ENCODE peak calls at places on chromosomes 12 and 14, in nine cellular contexts. One of them, this sample, is unnamed.
A peak's percentile ranks its signal among the peaks of the same experiment; 100 is the strongest.

GRCh38 chr12:113190761-113191160 is 5.2 kb downstream of the RITA1 start:
- DNase-seq in NCI-H2107: no peak
- DNase-seq in ascending aorta: no peak
- DNase-seq in adrenal gland: peak; percentile 57
- DNase-seq in DMS53: peak; percentile 72
- DNase-seq in heart left ventricle: no peak
- DNase-seq in hepatic stellate cell: peak; percentile 40
- DNase-seq in stimulated activated CD8-positive, alpha-beta memory T cell treated with anti-CD3 and anti-CD28 coated beads, Interleukin-7, amount 100 ng/mL, for 24 hours: no peak
- DNase-seq in activated T-cell treated with anti-CD3 and anti-CD28 coated beads, Interleukin-2, amount 50 U/mL, for 48 hours: no peak
- DNase-seq in this sample: peak; percentile 57

GRCh38 chr12:75196865-75197264 is 12.8 kb downstream of the KCNC2 start:
- DNase-seq in NCI-H2107: no peak
- DNase-seq in ascending aorta: no peak
- DNase-seq in adrenal gland: no peak
- DNase-seq in DMS53: no peak
- DNase-seq in heart left ventricle: no peak
- DNase-seq in hepatic stellate cell: no peak
- DNase-seq in stimulated activated CD8-positive, alpha-beta memory T cell treated with anti-CD3 and anti-CD28 coated beads, Interleukin-7, amount 100 ng/mL, for 24 hours: no peak
- DNase-seq in activated T-cell treated with anti-CD3 and anti-CD28 coated beads, Interleukin-2, amount 50 U/mL, for 48 hours: no peak
- DNase-seq in this sample: no peak

GRCh38 chr12:66984962-66985361 is 284.2 kb upstream of the CAND1 start:
- DNase-seq in NCI-H2107: no peak
- DNase-seq in ascending aorta: no peak
- DNase-seq in adrenal gland: no peak
- DNase-seq in DMS53: no peak
- DNase-seq in heart left ventricle: no peak
- DNase-seq in hepatic stellate cell: no peak
- DNase-seq in stimulated activated CD8-positive, alpha-beta memory T cell treated with anti-CD3 and anti-CD28 coated beads, Interleukin-7, amount 100 ng/mL, for 24 hours: no peak
- DNase-seq in activated T-cell treated with anti-CD3 and anti-CD28 coated beads, Interleukin-2, amount 50 U/mL, for 48 hours: no peak
- DNase-seq in this sample: no peak

GRCh38 chr12:1808036-1808797 is 12.1 kb upstream of the LRTM2 start:
- DNase-seq in NCI-H2107: no peak
- DNase-seq in ascending aorta: no peak
- DNase-seq in adrenal gland: no peak
- DNase-seq in DMS53: no peak
- DNase-seq in heart left ventricle: no peak
- DNase-seq in hepatic stellate cell: no peak
- DNase-seq in stimulated activated CD8-positive, alpha-beta memory T cell treated with anti-CD3 and anti-CD28 coated beads, Interleukin-7, amount 100 ng/mL, for 24 hours: no peak
- DNase-seq in activated T-cell treated with anti-CD3 and anti-CD28 coated beads, Interleukin-2, amount 50 U/mL, for 48 hours: no peak
- DNase-seq in this sample: no peak

GRCh38 chr14:101024686-101025085 is 121.2 kb upstream of the RTL1 start:
- DNase-seq in NCI-H2107: no peak
- DNase-seq in ascending aorta: no peak
- DNase-seq in adrenal gland: no peak
- DNase-seq in DMS53: no peak
- DNase-seq in heart left ventricle: no peak
- DNase-seq in hepatic stellate cell: no peak
- DNase-seq in stimulated activated CD8-positive, alpha-beta memory T cell treated with anti-CD3 and anti-CD28 coated beads, Interleukin-7, amount 100 ng/mL, for 24 hours: no peak
- DNase-seq in activated T-cell treated with anti-CD3 and anti-CD28 coated beads, Interleukin-2, amount 50 U/mL, for 48 hours: no peak
- DNase-seq in this sample: no peak

GRCh38 chr12:58393152-58393551 is 451.8 kb downstream of the ATP23 start:
- DNase-seq in NCI-H2107: no peak
- DNase-seq in ascending aorta: no peak
- DNase-seq in adrenal gland: no peak
- DNase-seq in DMS53: peak; percentile 55
- DNase-seq in heart left ventricle: no peak
- DNase-seq in hepatic stellate cell: no peak
- DNase-seq in stimulated activated CD8-positive, alpha-beta memory T cell treated with anti-CD3 and anti-CD28 coated beads, Interleukin-7, amount 100 ng/mL, for 24 hours: no peak
- DNase-seq in activated T-cell treated with anti-CD3 and anti-CD28 coated beads, Interleukin-2, amount 50 U/mL, for 48 hours: no peak
- DNase-seq in this sample: no peak

GRCh38 chr14:21039059-21039422 is 3.1 kb upstream of the RNASE7 start:
- DNase-seq in NCI-H2107: no peak
- DNase-seq in ascending aorta: no peak
- DNase-seq in adrenal gland: peak; percentile 83
- DNase-seq in DMS53: peak; percentile 67
- DNase-seq in heart left ventricle: peak; percentile 86
- DNase-seq in hepatic stellate cell: no peak
- DNase-seq in stimulated activated CD8-positive, alpha-beta memory T cell treated with anti-CD3 and anti-CD28 coated beads, Interleukin-7, amount 100 ng/mL, for 24 hours: no peak
- DNase-seq in activated T-cell treated with anti-CD3 and anti-CD28 coated beads, Interleukin-2, amount 50 U/mL, for 48 hours: no peak
- DNase-seq in this sample: peak; percentile 39

GRCh38 chr14:68783408-68784297 is 9.2 kb downstream of the ZFP36L1 start:
- DNase-seq in NCI-H2107: no peak
- DNase-seq in ascending aorta: no peak
- DNase-seq in adrenal gland: peak; percentile 1
- DNase-seq in DMS53: peak; percentile 79
- DNase-seq in heart left ventricle: no peak
- DNase-seq in hepatic stellate cell: no peak
- DNase-seq in stimulated activated CD8-positive, alpha-beta memory T cell treated with anti-CD3 and anti-CD28 coated beads, Interleukin-7, amount 100 ng/mL, for 24 hours: no peak
- DNase-seq in activated T-cell treated with anti-CD3 and anti-CD28 coated beads, Interleukin-2, amount 50 U/mL, for 48 hours: no peak
- DNase-seq in this sample: no peak

GRCh38 chr14:59190372-59190771 is 1.9 kb downstream of the DAAM1 start:
- DNase-seq in NCI-H2107: no peak
- DNase-seq in ascending aorta: no peak
- DNase-seq in adrenal gland: peak; percentile 26
- DNase-seq in DMS53: peak; percentile 53
- DNase-seq in heart left ventricle: peak; percentile 25
- DNase-seq in hepatic stellate cell: peak; percentile 20
- DNase-seq in stimulated activated CD8-positive, alpha-beta memory T cell treated with anti-CD3 and anti-CD28 coated beads, Interleukin-7, amount 100 ng/mL, for 24 hours: no peak
- DNase-seq in activated T-cell treated with anti-CD3 and anti-CD28 coated beads, Interleukin-2, amount 50 U/mL, for 48 hours: no peak
- DNase-seq in this sample: peak; percentile 16

GRCh38 chr12:112122823-112123690 is 2.3 kb upstream of the TRAFD1 start:
- DNase-seq in NCI-H2107: no peak
- DNase-seq in ascending aorta: no peak
- DNase-seq in adrenal gland: no peak
- DNase-seq in DMS53: no peak
- DNase-seq in heart left ventricle: no peak
- DNase-seq in hepatic stellate cell: peak; percentile 75
- DNase-seq in stimulated activated CD8-positive, alpha-beta memory T cell treated with anti-CD3 and anti-CD28 coated beads, Interleukin-7, amount 100 ng/mL, for 24 hours: no peak
- DNase-seq in activated T-cell treated with anti-CD3 and anti-CD28 coated beads, Interleukin-2, amount 50 U/mL, for 48 hours: no peak
- DNase-seq in this sample: no peak

GRCh38 chr12:53638057-53638456 is 11.9 kb upstream of the ATF7 start:
- DNase-seq in NCI-H2107: no peak
- DNase-seq in ascending aorta: no peak
- DNase-seq in adrenal gland: no peak
- DNase-seq in DMS53: no peak
- DNase-seq in heart left ventricle: no peak
- DNase-seq in hepatic stellate cell: no peak
- DNase-seq in stimulated activated CD8-positive, alpha-beta memory T cell treated with anti-CD3 and anti-CD28 coated beads, Interleukin-7, amount 100 ng/mL, for 24 hours: no peak
- DNase-seq in activated T-cell treated with anti-CD3 and anti-CD28 coated beads, Interleukin-2, amount 50 U/mL, for 48 hours: no peak
- DNase-seq in this sample: no peak

GRCh38 chr12:129830796-129831195 is 73.0 kb downstream of the TMEM132D start:
- DNase-seq in NCI-H2107: no peak
- DNase-seq in ascending aorta: no peak
- DNase-seq in adrenal gland: no peak
- DNase-seq in DMS53: no peak
- DNase-seq in heart left ventricle: no peak
- DNase-seq in hepatic stellate cell: no peak
- DNase-seq in stimulated activated CD8-positive, alpha-beta memory T cell treated with anti-CD3 and anti-CD28 coated beads, Interleukin-7, amount 100 ng/mL, for 24 hours: no peak
- DNase-seq in activated T-cell treated with anti-CD3 and anti-CD28 coated beads, Interleukin-2, amount 50 U/mL, for 48 hours: no peak
- DNase-seq in this sample: no peak

GRCh38 chr12:43338848-43339526 is 213.0 kb downstream of the ADAMTS20 start:
- DNase-seq in NCI-H2107: no peak
- DNase-seq in ascending aorta: no peak
- DNase-seq in adrenal gland: peak; percentile 12
- DNase-seq in DMS53: peak; percentile 94
- DNase-seq in heart left ventricle: peak; percentile 22
- DNase-seq in hepatic stellate cell: peak; percentile 27
- DNase-seq in stimulated activated CD8-positive, alpha-beta memory T cell treated with anti-CD3 and anti-CD28 coated beads, Interleukin-7, amount 100 ng/mL, for 24 hours: no peak
- DNase-seq in activated T-cell treated with anti-CD3 and anti-CD28 coated beads, Interleukin-2, amount 50 U/mL, for 48 hours: no peak
- DNase-seq in this sample: peak; percentile 69

GRCh38 chr14:68682166-68683103 is 110.4 kb downstream of the ZFP36L1 start:
- DNase-seq in NCI-H2107: no peak
- DNase-seq in ascending aorta: peak; percentile 41
- DNase-seq in adrenal gland: peak; percentile 87
- DNase-seq in DMS53: no peak
- DNase-seq in heart left ventricle: peak; percentile 81
- DNase-seq in hepatic stellate cell: peak; percentile 87
- DNase-seq in stimulated activated CD8-positive, alpha-beta memory T cell treated with anti-CD3 and anti-CD28 coated beads, Interleukin-7, amount 100 ng/mL, for 24 hours: no peak
- DNase-seq in activated T-cell treated with anti-CD3 and anti-CD28 coated beads, Interleukin-2, amount 50 U/mL, for 48 hours: no peak
- DNase-seq in this sample: peak; percentile 97

GRCh38 chr12:116200812-116201211 is 76.7 kb downstream of the MED13L start:
- DNase-seq in NCI-H2107: no peak
- DNase-seq in ascending aorta: no peak
- DNase-seq in adrenal gland: no peak
- DNase-seq in DMS53: no peak
- DNase-seq in heart left ventricle: no peak
- DNase-seq in hepatic stellate cell: no peak
- DNase-seq in stimulated activated CD8-positive, alpha-beta memory T cell treated with anti-CD3 and anti-CD28 coated beads, Interleukin-7, amount 100 ng/mL, for 24 hours: no peak
- DNase-seq in activated T-cell treated with anti-CD3 and anti-CD28 coated beads, Interleukin-2, amount 50 U/mL, for 48 hours: no peak
- DNase-seq in this sample: no peak

GRCh38 chr14:39469094-39469710 is 37.0 kb upstream of the FBXO33 start:
- DNase-seq in NCI-H2107: no peak
- DNase-seq in ascending aorta: no peak
- DNase-seq in adrenal gland: peak; percentile 7
- DNase-seq in DMS53: no peak
- DNase-seq in heart left ventricle: no peak
- DNase-seq in hepatic stellate cell: no peak
- DNase-seq in stimulated activated CD8-positive, alpha-beta memory T cell treated with anti-CD3 and anti-CD28 coated beads, Interleukin-7, amount 100 ng/mL, for 24 hours: no peak
- DNase-seq in activated T-cell treated with anti-CD3 and anti-CD28 coated beads, Interleukin-2, amount 50 U/mL, for 48 hours: peak; percentile 53
- DNase-seq in this sample: peak; percentile 40

GRCh38 chr12:24798335-24798734 is 150.6 kb downstream of the BCAT1 start:
- DNase-seq in NCI-H2107: no peak
- DNase-seq in ascending aorta: no peak
- DNase-seq in adrenal gland: no peak
- DNase-seq in DMS53: no peak
- DNase-seq in heart left ventricle: no peak
- DNase-seq in hepatic stellate cell: no peak
- DNase-seq in stimulated activated CD8-positive, alpha-beta memory T cell treated with anti-CD3 and anti-CD28 coated beads, Interleukin-7, amount 100 ng/mL, for 24 hours: no peak
- DNase-seq in activated T-cell treated with anti-CD3 and anti-CD28 coated beads, Interleukin-2, amount 50 U/mL, for 48 hours: no peak
- DNase-seq in this sample: no peak

GRCh38 chr12:58425481-58426392 is 484.4 kb downstream of the ATP23 start:
- DNase-seq in NCI-H2107: no peak
- DNase-seq in ascending aorta: no peak
- DNase-seq in adrenal gland: peak; percentile 41
- DNase-seq in DMS53: peak; percentile 93
- DNase-seq in heart left ventricle: no peak
- DNase-seq in hepatic stellate cell: peak; percentile 47
- DNase-seq in stimulated activated CD8-positive, alpha-beta memory T cell treated with anti-CD3 and anti-CD28 coated beads, Interleukin-7, amount 100 ng/mL, for 24 hours: no peak
- DNase-seq in activated T-cell treated with anti-CD3 and anti-CD28 coated beads, Interleukin-2, amount 50 U/mL, for 48 hours: peak; percentile 36
- DNase-seq in this sample: peak; percentile 96

GRCh38 chr12:120013659-120014380 is 24.8 kb downstream of the BICDL1 start:
- DNase-seq in NCI-H2107: no peak
- DNase-seq in ascending aorta: no peak
- DNase-seq in adrenal gland: no peak
- DNase-seq in DMS53: peak; percentile 64
- DNase-seq in heart left ventricle: no peak
- DNase-seq in hepatic stellate cell: no peak
- DNase-seq in stimulated activated CD8-positive, alpha-beta memory T cell treated with anti-CD3 and anti-CD28 coated beads, Interleukin-7, amount 100 ng/mL, for 24 hours: no peak
- DNase-seq in activated T-cell treated with anti-CD3 and anti-CD28 coated beads, Interleukin-2, amount 50 U/mL, for 48 hours: no peak
- DNase-seq in this sample: no peak

GRCh38 chr14:95332641-95333040 is 12.9 kb upstream of the CLMN start:
- DNase-seq in NCI-H2107: no peak
- DNase-seq in ascending aorta: no peak
- DNase-seq in adrenal gland: no peak
- DNase-seq in DMS53: no peak
- DNase-seq in heart left ventricle: no peak
- DNase-seq in hepatic stellate cell: no peak
- DNase-seq in stimulated activated CD8-positive, alpha-beta memory T cell treated with anti-CD3 and anti-CD28 coated beads, Interleukin-7, amount 100 ng/mL, for 24 hours: no peak
- DNase-seq in activated T-cell treated with anti-CD3 and anti-CD28 coated beads, Interleukin-2, amount 50 U/mL, for 48 hours: no peak
- DNase-seq in this sample: no peak

GRCh38 chr12:124484526-124484953 is 82.9 kb downstream of the NCOR2 start:
- DNase-seq in NCI-H2107: no peak
- DNase-seq in ascending aorta: no peak
- DNase-seq in adrenal gland: no peak
- DNase-seq in DMS53: peak; percentile 22
- DNase-seq in heart left ventricle: no peak
- DNase-seq in hepatic stellate cell: no peak
- DNase-seq in stimulated activated CD8-positive, alpha-beta memory T cell treated with anti-CD3 and anti-CD28 coated beads, Interleukin-7, amount 100 ng/mL, for 24 hours: no peak
- DNase-seq in activated T-cell treated with anti-CD3 and anti-CD28 coated beads, Interleukin-2, amount 50 U/mL, for 48 hours: peak; percentile 38
- DNase-seq in this sample: no peak

GRCh38 chr12:116280590-116281290 is 3.2 kb upstream of the MED13L start:
- DNase-seq in NCI-H2107: no peak
- DNase-seq in ascending aorta: no peak
- DNase-seq in adrenal gland: no peak
- DNase-seq in DMS53: peak; percentile 76
- DNase-seq in heart left ventricle: no peak
- DNase-seq in hepatic stellate cell: no peak
- DNase-seq in stimulated activated CD8-positive, alpha-beta memory T cell treated with anti-CD3 and anti-CD28 coated beads, Interleukin-7, amount 100 ng/mL, for 24 hours: no peak
- DNase-seq in activated T-cell treated with anti-CD3 and anti-CD28 coated beads, Interleukin-2, amount 50 U/mL, for 48 hours: no peak
- DNase-seq in this sample: no peak

GRCh38 chr12:6263931-6264330 is 46.6 kb upstream of the PLEKHG6 start:
- DNase-seq in NCI-H2107: peak; percentile 25
- DNase-seq in ascending aorta: no peak
- DNase-seq in adrenal gland: peak; percentile 63
- DNase-seq in DMS53: peak; percentile 83
- DNase-seq in heart left ventricle: no peak
- DNase-seq in hepatic stellate cell: no peak
- DNase-seq in stimulated activated CD8-positive, alpha-beta memory T cell treated with anti-CD3 and anti-CD28 coated beads, Interleukin-7, amount 100 ng/mL, for 24 hours: no peak
- DNase-seq in activated T-cell treated with anti-CD3 and anti-CD28 coated beads, Interleukin-2, amount 50 U/mL, for 48 hours: no peak
- DNase-seq in this sample: no peak

GRCh38 chr12:105279460-105280056 is 43.6 kb upstream of the APPL2 start:
- DNase-seq in NCI-H2107: peak; percentile 3
- DNase-seq in ascending aorta: no peak
- DNase-seq in adrenal gland: peak; percentile 35
- DNase-seq in DMS53: peak; percentile 53
- DNase-seq in heart left ventricle: peak; percentile 11
- DNase-seq in hepatic stellate cell: no peak
- DNase-seq in stimulated activated CD8-positive, alpha-beta memory T cell treated with anti-CD3 and anti-CD28 coated beads, Interleukin-7, amount 100 ng/mL, for 24 hours: no peak
- DNase-seq in activated T-cell treated with anti-CD3 and anti-CD28 coated beads, Interleukin-2, amount 50 U/mL, for 48 hours: peak; percentile 44
- DNase-seq in this sample: peak; percentile 78

GRCh38 chr14:106094654-106095189 is 568.3 kb downstream of the TMEM121 start:
- DNase-seq in NCI-H2107: no peak
- DNase-seq in ascending aorta: no peak
- DNase-seq in adrenal gland: no peak
- DNase-seq in DMS53: peak; percentile 56
- DNase-seq in heart left ventricle: no peak
- DNase-seq in hepatic stellate cell: no peak
- DNase-seq in stimulated activated CD8-positive, alpha-beta memory T cell treated with anti-CD3 and anti-CD28 coated beads, Interleukin-7, amount 100 ng/mL, for 24 hours: peak; percentile 50
- DNase-seq in activated T-cell treated with anti-CD3 and anti-CD28 coated beads, Interleukin-2, amount 50 U/mL, for 48 hours: no peak
- DNase-seq in this sample: peak; percentile 21

GRCh38 chr12:46370792-46371717 is 1.5 kb downstream of the SLC38A2 start:
- DNase-seq in NCI-H2107: peak; percentile 88
- DNase-seq in ascending aorta: peak; percentile 70
- DNase-seq in adrenal gland: peak; percentile 94
- DNase-seq in DMS53: peak; percentile 99
- DNase-seq in heart left ventricle: peak; percentile 93
- DNase-seq in hepatic stellate cell: peak; percentile 85
- DNase-seq in stimulated activated CD8-positive, alpha-beta memory T cell treated with anti-CD3 and anti-CD28 coated beads, Interleukin-7, amount 100 ng/mL, for 24 hours: peak; percentile 85
- DNase-seq in activated T-cell treated with anti-CD3 and anti-CD28 coated beads, Interleukin-2, amount 50 U/mL, for 48 hours: peak; percentile 96
- DNase-seq in this sample: peak; percentile 94

GRCh38 chr12:111761706-111762105 is 5.0 kb upstream of the ALDH2 start:
- DNase-seq in NCI-H2107: no peak
- DNase-seq in ascending aorta: no peak
- DNase-seq in adrenal gland: no peak
- DNase-seq in DMS53: no peak
- DNase-seq in heart left ventricle: no peak
- DNase-seq in hepatic stellate cell: no peak
- DNase-seq in stimulated activated CD8-positive, alpha-beta memory T cell treated with anti-CD3 and anti-CD28 coated beads, Interleukin-7, amount 100 ng/mL, for 24 hours: no peak
- DNase-seq in activated T-cell treated with anti-CD3 and anti-CD28 coated beads, Interleukin-2, amount 50 U/mL, for 48 hours: no peak
- DNase-seq in this sample: no peak

GRCh38 chr12:44874981-44875416 is 1.1 kb downstream of the NELL2 start:
- DNase-seq in NCI-H2107: no peak
- DNase-seq in ascending aorta: no peak
- DNase-seq in adrenal gland: no peak
- DNase-seq in DMS53: peak; percentile 72
- DNase-seq in heart left ventricle: no peak
- DNase-seq in hepatic stellate cell: no peak
- DNase-seq in stimulated activated CD8-positive, alpha-beta memory T cell treated with anti-CD3 and anti-CD28 coated beads, Interleukin-7, amount 100 ng/mL, for 24 hours: no peak
- DNase-seq in activated T-cell treated with anti-CD3 and anti-CD28 coated beads, Interleukin-2, amount 50 U/mL, for 48 hours: peak; percentile 58
- DNase-seq in this sample: no peak

GRCh38 chr12:56932867-56933266 is 1.3 kb downstream of the SDR9C7 start:
- DNase-seq in NCI-H2107: no peak
- DNase-seq in ascending aorta: no peak
- DNase-seq in adrenal gland: peak; percentile 16
- DNase-seq in DMS53: no peak
- DNase-seq in heart left ventricle: no peak
- DNase-seq in hepatic stellate cell: no peak
- DNase-seq in stimulated activated CD8-positive, alpha-beta memory T cell treated with anti-CD3 and anti-CD28 coated beads, Interleukin-7, amount 100 ng/mL, for 24 hours: no peak
- DNase-seq in activated T-cell treated with anti-CD3 and anti-CD28 coated beads, Interleukin-2, amount 50 U/mL, for 48 hours: no peak
- DNase-seq in this sample: no peak

GRCh38 chr14:100552524-100553125 is 34.6 kb downstream of the BEGAIN start:
- DNase-seq in NCI-H2107: peak; percentile 67
- DNase-seq in ascending aorta: no peak
- DNase-seq in adrenal gland: no peak
- DNase-seq in DMS53: peak; percentile 38
- DNase-seq in heart left ventricle: no peak
- DNase-seq in hepatic stellate cell: no peak
- DNase-seq in stimulated activated CD8-positive, alpha-beta memory T cell treated with anti-CD3 and anti-CD28 coated beads, Interleukin-7, amount 100 ng/mL, for 24 hours: no peak
- DNase-seq in activated T-cell treated with anti-CD3 and anti-CD28 coated beads, Interleukin-2, amount 50 U/mL, for 48 hours: no peak
- DNase-seq in this sample: no peak

GRCh38 chr12:120007272-120007671 is 18.2 kb downstream of the BICDL1 start:
- DNase-seq in NCI-H2107: no peak
- DNase-seq in ascending aorta: no peak
- DNase-seq in adrenal gland: peak; percentile 6
- DNase-seq in DMS53: no peak
- DNase-seq in heart left ventricle: no peak
- DNase-seq in hepatic stellate cell: no peak
- DNase-seq in stimulated activated CD8-positive, alpha-beta memory T cell treated with anti-CD3 and anti-CD28 coated beads, Interleukin-7, amount 100 ng/mL, for 24 hours: no peak
- DNase-seq in activated T-cell treated with anti-CD3 and anti-CD28 coated beads, Interleukin-2, amount 50 U/mL, for 48 hours: peak; percentile 72
- DNase-seq in this sample: no peak